ENCODE peak calls at places on chromosome 22, in ten cellular contexts. F is T-helper 1 cell; E is CD8-positive, alpha-beta T cell; A is bronchial epithelial cell; U is Calu3; P is fibroblast of the aortic adventitia; T is dermis blood vessel endothelial cell; I is esophagus squamous epithelium; N is kidney glomerular epithelial cell; C is adipocyte. K is an unnamed sample.

GRCh38 chr22:40533712-40534378 is 102.7 kb downstream of the MRTFA start:
- DNase-seq in F (peak), E (peak), A (peak), U (no peak), P (peak), T (peak), I (no peak), N (peak), C (peak), K (peak)

GRCh38 chr22:38214248-38215056 is 12.7 kb downstream of the MAFF start:
- DNase-seq in F (peak), E (peak), A (peak), U (no peak), P (peak), T (no peak), I (no peak), N (no peak), C (peak), K (peak)

GRCh38 chr22:47207387-47207786 is 444.9 kb downstream of the TBC1D22A start:
- DNase-seq in F (no peak), E (no peak), A (no peak), U (no peak), P (no peak), T (no peak), I (no peak), N (no peak), C (no peak), K (no peak)

GRCh38 chr22:25197335-25197734 is 2.3 kb upstream of the CRYBB3 start:
- DNase-seq in F (no peak), E (no peak), A (no peak), U (no peak), P (no peak), T (no peak), I (no peak), N (no peak), C (no peak), K (no peak)

GRCh38 chr22:19943665-19944026 is 2.0 kb upstream of the TXNRD2 start:
- DNase-seq in F (peak), E (no peak), A (no peak), U (no peak), P (peak), T (peak), I (no peak), N (no peak), C (peak), K (peak)

GRCh38 chr22:26399288-26399687 is 29.8 kb upstream of the ASPHD2 start:
- DNase-seq in F (no peak), E (no peak), A (no peak), U (no peak), P (peak), T (peak), I (no peak), N (no peak), C (peak), K (peak)

GRCh38 chr22:39471421-39472141 is 14.8 kb downstream of the MGAT3 start:
- DNase-seq in F (no peak), E (no peak), A (peak), U (peak), P (peak), T (peak), I (no peak), N (peak), C (peak), K (peak)

GRCh38 chr22:37636186-37636948 is 3.1 kb upstream of the SH3BP1 start:
- DNase-seq in F (peak), E (no peak), A (no peak), U (no peak), P (peak), T (no peak), I (no peak), N (no peak), C (peak), K (peak)

GRCh38 chr22:27685515-27685914 is 116.0 kb downstream of the MN1 start:
- DNase-seq in F (no peak), E (no peak), A (no peak), U (no peak), P (no peak), T (no peak), I (no peak), N (no peak), C (no peak), K (no peak)

GRCh38 chr22:24514241-24515024 is 19.3 kb downstream of the UPB1 start:
- DNase-seq in F (no peak), E (no peak), A (no peak), U (no peak), P (no peak), T (no peak), I (no peak), N (no peak), C (no peak), K (no peak)

GRCh38 chr22:50326225-50326958 is 420 bp downstream of the DENND6B start:
- DNase-seq in F (no peak), E (no peak), A (no peak), U (no peak), P (no peak), T (no peak), I (no peak), N (no peak), C (no peak), K (no peak)

K was measured in EH.